ENCODE peak calls at places on chromosome X, in four cellular contexts. E is HFF-Myc, R is GM03348, A is AG09309. W is an unnamed sample.
A peak's percentile ranks its signal among the peaks of the same experiment; 100 is the strongest.

GRCh38 chrX:114611018-114611619 is 27.2 kb downstream of the HTR2C start:
- DNase-seq in E (peak; percentile 14), R (peak; percentile 42), A (no peak), W (peak; percentile 11)

GRCh38 chrX:145729635-145730034 is 88.0 kb upstream of the SLITRK2 start:
- DNase-seq in E (no peak), R (no peak), A (no peak), W (no peak)

GRCh38 chrX:39869846-39870601 is 227.7 kb downstream of the BCOR start:
- DNase-seq in E (no peak), R (no peak), A (no peak), W (peak; percentile 58)

GRCh38 chrX:24643116-24643515 is 4.0 kb downstream of the PCYT1B start:
- DNase-seq in E (no peak), R (no peak), A (no peak), W (no peak)

GRCh38 chrX:116749943-116750342 is 287.2 kb upstream of the CT83 start:
- DNase-seq in E (no peak), R (no peak), A (peak; percentile 10), W (no peak)

GRCh38 chrX:72107320-72107719 is 24.4 kb downstream of the RTL5 start:
- DNase-seq in E (no peak), R (peak; percentile 40), A (no peak), W (no peak)

GRCh38 chrX:131792789-131793462 is 230.2 kb upstream of the STK26 start:
- DNase-seq in E (no peak), R (peak; percentile 17), A (peak; percentile 88), W (peak; percentile 65)

GRCh38 chrX:107714196-107714811 is 61.3 kb downstream of the TSC22D3 start:
- DNase-seq in E (no peak), R (no peak), A (no peak), W (peak; percentile 41)

GRCh38 chrX:69136546-69137331 is 28.5 kb downstream of the PJA1 start:
- DNase-seq in E (no peak), R (peak; percentile 33), A (no peak), W (no peak)

GRCh38 chrX:112808651-112809050 is 32.0 kb downstream of the AMOT start:
- DNase-seq in E (no peak), R (no peak), A (no peak), W (no peak)

GRCh38 chrX:25079020-25079419 is 63.3 kb upstream of the ARX start:
- DNase-seq in E (no peak), R (no peak), A (no peak), W (no peak)

GRCh38 chrX:40095588-40096394 is 2.0 kb downstream of the BCOR start:
- DNase-seq in E (no peak), R (peak; percentile 31), A (no peak), W (peak; percentile 32)

GRCh38 chrX:7925867-7926472 is 1.2 kb downstream of the PNPLA4 start:
- DNase-seq in E (peak; percentile 26), R (peak; percentile 52), A (peak; percentile 28), W (peak; percentile 4)